ENCODE peak calls at places on chromosomes 2 and 18, in ten cellular contexts. W is PC-9, H is hepatocyte, I is heart left ventricle, Z is IMR-90, F is left lung, X is A549, C is thyroid gland, K is fibroblast of lung, V is mammary epithelial cell. G is an unnamed sample.

GRCh38 chr18:62596145-62597005 is 73.5 kb downstream of the ZCCHC2 start:
- DNase-seq in H (peak), V (peak), F (no peak), I (no peak), C (no peak), W (peak), X (no peak), K (peak), Z (no peak), G (no peak)

GRCh38 chr2:220077488-220077887 is 450.1 kb downstream of the SLC4A3 start:
- DNase-seq in F (no peak), W (no peak), H (peak), X (no peak), C (no peak), I (no peak), K (peak), Z (peak), V (peak), G (peak)

GRCh38 chr2:95021015-95021399 is 4.5 kb upstream of the MAL start:
- DNase-seq in I (no peak), F (no peak), C (no peak), Z (no peak), H (no peak), W (no peak), X (no peak), K (no peak), V (no peak), G (no peak)

GRCh38 chr2:68368657-68369339 is 3.7 kb downstream of the PLEK start:
- DNase-seq in F (no peak), I (no peak), C (no peak), W (no peak), Z (peak), X (no peak), H (peak), V (peak), K (peak), G (peak)

GRCh38 chr2:25674003-25674362 is 606 bp upstream of the DTNB start:
- DNase-seq in I (no peak), W (no peak), V (no peak), K (peak), X (no peak), Z (no peak), C (no peak), H (no peak), F (no peak), G (no peak)

GRCh38 chr2:233758849-233759248 is 1.2 kb upstream of the UGT1A1 start:
- DNase-seq in K (peak), F (no peak), Z (peak), W (no peak), X (no peak), I (no peak), H (no peak), C (no peak), V (no peak), G (no peak)

GRCh38 chr2:23859983-23860382 is 66.9 kb downstream of the ATAD2B start:
- DNase-seq in C (no peak), X (no peak), I (no peak), H (no peak), V (no peak), W (no peak), Z (peak), K (peak), F (no peak), G (peak)

GRCh38 chr2:62410926-62411456 is 95.0 kb downstream of the TMEM17 start:
- DNase-seq in K (no peak), H (no peak), W (peak), Z (no peak), X (no peak), C (no peak), I (no peak), F (no peak), V (peak), G (no peak)

GRCh38 chr2:322326-322725 is 34.4 kb upstream of the ALKAL2 start:
- DNase-seq in I (no peak), X (no peak), K (no peak), C (no peak), W (no peak), F (no peak), Z (no peak), V (no peak), H (no peak), G (no peak)

GRCh38 chr2:164843346-164843841 is 1.8 kb upstream of the COBLL1 start:
- DNase-seq in V (peak), H (peak), I (no peak), C (no peak), X (no peak), F (no peak), W (peak), K (no peak), Z (no peak), G (no peak)

GRCh38 chr2:150882751-150883520 is 378.7 kb downstream of the RBM43 start:
- DNase-seq in C (no peak), H (no peak), I (no peak), F (no peak), W (no peak), Z (peak), K (peak), V (no peak), X (no peak), G (no peak)

GRCh38 chr2:84481702-84482101 is 22.6 kb upstream of the SUCLG1 start:
- DNase-seq in X (no peak), F (no peak), H (no peak), I (no peak), V (peak), K (peak), W (no peak), Z (peak), C (no peak), G (peak)

GRCh38 chr2:234763051-234763909 is 188.5 kb upstream of the SH3BP4 start:
- DNase-seq in Z (peak), H (no peak), C (no peak), V (no peak), I (peak), K (peak), F (no peak), W (no peak), X (no peak), G (no peak)

GRCh38 chr2:60297296-60298010 is 256.0 kb downstream of the BCL11A start:
- DNase-seq in H (peak), I (no peak), V (no peak), C (no peak), F (no peak), Z (no peak), X (no peak), K (no peak), W (no peak), G (no peak)

GRCh38 chr2:43059183-43059897 is 167.1 kb downstream of the ZFP36L2 start:
- DNase-seq in C (peak), F (peak), X (no peak), Z (peak), K (peak), I (peak), W (no peak), V (peak), H (peak), G (peak)

GRCh38 chr2:216370961-216371633 is 1.2 kb downstream of the MARCHF4 start:
- DNase-seq in X (no peak), H (no peak), Z (no peak), K (no peak), F (no peak), V (no peak), C (no peak), W (no peak), I (no peak), G (no peak)

GRCh38 chr2:229296016-229296415 is 24.9 kb upstream of the PID1 start:
- DNase-seq in I (no peak), K (no peak), F (no peak), W (no peak), X (no peak), V (peak), C (no peak), H (no peak), Z (no peak), G (no peak)

GRCh38 chr2:117885308-117885707 is 70.8 kb downstream of the DDX18 start:
- DNase-seq in K (no peak), V (no peak), Z (no peak), I (no peak), W (no peak), X (no peak), C (no peak), H (no peak), F (no peak), G (no peak)

GRCh38 chr18:51890762-51891161 is 449.2 kb upstream of the DCC start:
- DNase-seq in Z (peak), H (peak), F (peak), I (no peak), X (no peak), C (no peak), K (peak), V (peak), W (peak), G (no peak)

GRCh38 chr18:69659142-69659651 is 258.5 kb downstream of the DOK6 start:
- DNase-seq in W (no peak), V (no peak), C (no peak), H (peak), F (no peak), K (no peak), I (no peak), Z (no peak), X (no peak), G (no peak)

GRCh38 chr2:44680424-44680971 is 261.0 kb upstream of the SIX3 start:
- DNase-seq in Z (no peak), C (no peak), H (no peak), K (no peak), V (no peak), W (no peak), F (no peak), I (no peak), X (no peak), G (no peak)

GRCh38 chr18:75799449-75800330 is 372.2 kb upstream of the SMIM21 start:
- DNase-seq in X (no peak), K (peak), W (no peak), V (no peak), I (no peak), H (no peak), C (no peak), F (no peak), Z (no peak), G (no peak)

GRCh38 chr2:226652388-226652787 is 147.2 kb downstream of the IRS1 start:
- DNase-seq in I (no peak), C (no peak), V (peak), Z (peak), W (peak), K (peak), F (no peak), H (no peak), X (no peak), G (peak)

GRCh38 chr2:226649201-226649600 is 150.4 kb downstream of the IRS1 start:
- DNase-seq in K (no peak), H (no peak), F (no peak), V (no peak), Z (no peak), I (no peak), X (no peak), C (no peak), W (no peak), G (no peak)

GRCh38 chr2:226647626-226648518 is 151.7 kb downstream of the IRS1 start:
- DNase-seq in X (no peak), V (no peak), H (no peak), C (peak), K (peak), F (no peak), W (no peak), Z (peak), I (no peak), G (peak)

GRCh38 chr2:226652983-226653765 is 146.4 kb downstream of the IRS1 start:
- DNase-seq in H (no peak), F (no peak), Z (peak), C (no peak), X (no peak), V (no peak), K (peak), I (no peak), W (no peak), G (no peak)

GRCh38 chr2:226649871-226650660 is 149.6 kb downstream of the IRS1 start:
- DNase-seq in I (peak), K (peak), W (peak), X (peak), F (peak), H (peak), Z (peak), V (peak), C (peak), G (peak)
- H3K4me3 ChIP-seq in I (no peak), K (no peak), W (no peak), X (no peak), F (no peak), H (no peak), Z (no peak), V (no peak), C (no peak), G (no peak)

GRCh38 chr2:69703189-69703588 is 38.7 kb upstream of the ANXA4 start:
- DNase-seq in X (no peak), I (no peak), F (no peak), W (no peak), C (no peak), H (no peak), Z (no peak), V (no peak), K (no peak), G (no peak)
- H3K27ac ChIP-seq in X (no peak), I (no peak), F (peak), W (no peak), C (no peak), H (no peak), Z (no peak), V (no peak), K (no peak), G (no peak)

DNA sequence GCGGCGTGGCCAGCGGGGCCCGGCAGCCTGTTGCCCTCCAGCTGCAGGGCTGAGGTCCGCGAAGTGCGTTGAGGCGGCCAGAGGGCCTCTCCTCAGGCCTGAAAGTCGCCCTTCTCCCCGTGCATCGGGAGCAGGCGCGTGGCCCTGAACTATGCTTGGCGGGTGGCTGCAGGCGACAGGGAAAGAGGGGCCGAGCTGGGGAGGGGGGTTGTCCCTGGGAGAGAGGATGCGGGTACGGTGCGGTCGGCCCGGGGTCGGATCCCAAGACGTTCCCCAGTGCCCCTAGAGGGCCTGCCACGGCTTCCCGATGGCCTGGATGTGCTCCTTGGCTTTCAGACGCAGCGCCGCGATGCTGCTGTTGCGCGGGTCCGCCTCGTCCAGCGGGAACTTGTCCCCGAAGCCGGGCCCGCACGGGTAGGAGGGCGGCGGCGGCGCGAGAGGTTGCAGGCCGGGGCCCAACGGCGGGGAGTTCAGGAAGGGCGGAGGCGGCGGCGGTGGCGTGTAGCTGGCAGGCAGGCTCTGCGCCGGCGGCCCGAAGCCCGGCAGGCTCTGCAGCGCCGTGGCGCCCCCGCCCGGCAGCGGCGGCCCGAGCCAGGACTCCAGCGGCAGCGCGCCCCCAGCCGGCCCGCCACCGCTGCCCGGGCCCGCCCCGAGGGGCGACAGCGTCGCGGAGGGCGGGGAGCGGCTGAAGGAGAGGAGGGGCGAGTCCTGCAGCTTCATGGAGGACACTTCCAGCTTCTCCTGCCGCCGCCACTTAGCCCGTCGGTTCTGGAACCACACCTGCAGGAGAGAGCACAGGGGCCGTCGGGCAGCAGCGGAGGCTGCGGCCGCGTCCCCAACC is 4.3 kb downstream of the RAX start:
- DNase-seq in F (no peak), V (no peak), I (peak), K (no peak), Z (no peak), C (peak), W (no peak), X (peak), H (peak), G (no peak)
- TF ChIP-seq CTCF in F (no peak), V (peak), I (peak), K (no peak), Z (peak), C (no peak), W (no peak), X (peak), H (peak), G (no peak)

GRCh38 chr18:34772887-34773286 is 62.8 kb downstream of the DTNA start:
- DNase-seq in H (no peak), V (no peak), F (no peak), I (no peak), X (no peak), K (peak), C (no peak), W (no peak), Z (peak), G (peak)

GRCh38 chr18:34771958-34772357 is 61.9 kb downstream of the DTNA start:
- DNase-seq in I (no peak), K (no peak), W (no peak), Z (peak), V (no peak), X (no peak), F (no peak), C (no peak), H (no peak), G (no peak)

GRCh38 chr18:34773378-34773777 is 63.3 kb downstream of the DTNA start:
- DNase-seq in Z (peak), H (no peak), K (peak), F (no peak), C (no peak), W (no peak), I (no peak), X (no peak), V (no peak), G (peak)

GRCh38 chr18:34773961-34774754 is 64.1 kb downstream of the DTNA start:
- DNase-seq in I (peak), W (no peak), K (peak), X (no peak), C (peak), F (no peak), Z (peak), V (peak), H (peak), G (peak)
- H3K4me3 ChIP-seq in I (no peak), W (no peak), K (no peak), X (no peak), C (no peak), F (no peak), Z (no peak), V (no peak), H (no peak), G (no peak)

GRCh38 chr2:134295441-134295840 is 41.6 kb downstream of the MGAT5 start:
- DNase-seq in V (no peak), F (no peak), Z (no peak), X (no peak), K (no peak), H (no peak), W (no peak), C (no peak), I (no peak), G (no peak)
- H3K27ac ChIP-seq in V (no peak), F (peak), Z (no peak), X (no peak), K (no peak), H (peak), W (no peak), C (no peak), I (peak), G (no peak)

DNA sequence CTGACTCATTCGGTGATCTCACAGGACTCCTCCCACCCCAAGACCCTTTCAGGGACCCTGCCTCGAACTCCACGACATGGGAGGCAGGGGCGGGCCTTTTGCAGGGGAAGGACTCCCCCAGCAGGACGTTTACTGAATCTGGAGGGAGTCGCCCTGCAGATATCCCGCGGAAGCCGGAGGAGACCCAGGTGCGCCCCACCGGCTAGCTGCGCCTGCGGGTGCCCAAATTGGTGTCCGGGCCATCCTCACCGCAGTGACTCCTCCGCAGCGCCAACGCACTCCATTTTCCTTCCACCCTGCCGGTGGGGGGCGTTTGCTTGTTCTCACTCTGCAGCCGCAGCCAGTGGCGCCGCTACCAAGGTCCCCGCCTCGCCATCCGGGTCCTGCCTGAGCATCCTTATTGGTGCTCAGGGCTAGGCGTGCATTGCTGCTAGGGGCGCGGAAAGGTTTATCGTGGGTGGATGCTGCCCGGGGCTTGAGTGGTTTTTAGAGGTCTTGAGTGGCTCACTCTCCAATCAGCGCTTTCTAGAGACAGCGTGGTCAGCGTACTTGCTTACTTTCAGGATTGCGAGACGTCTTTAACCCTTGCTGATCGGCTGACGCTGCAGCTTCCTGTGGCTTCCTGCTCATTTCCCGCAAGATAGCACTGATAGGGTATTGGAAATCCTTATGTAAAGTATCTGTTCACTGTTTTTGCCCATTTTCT is 81.4 kb downstream of the BIN1 start:
- DNase-seq in K (peak), H (peak), F (peak), C (peak), I (peak), W (no peak), V (peak), X (peak), Z (peak), G (peak)
- TF ChIP-seq CTCF in K (peak), H (peak), F (no peak), C (peak), I (peak), W (no peak), V (peak), X (peak), Z (peak), G (peak)